ENCODE peak calls at places on chromosome 1, in six cellular contexts. S is H9, U is IMR-90, M is H1, N is mesenchymal stem cell, I is trophoblast cell. C is an unnamed sample. For H3K9me3, the result is how much of the 10 kb centered on the place peaks cover.

GRCh38 chr1:7893529-7894180 is 40.8 kb upstream of the UTS2 start:
- DNase-seq in M (no peak), I (no peak), N (no peak), U (peak), S (no peak), C (no peak)

GRCh38 chr1:205934788-205935187 is 8.5 kb downstream of the SLC26A9 start:
- DNase-seq in N (no peak), M (no peak), I (no peak), U (no peak), S (no peak), C (no peak)

GRCh38 chr1:18732686-18733085 is 102.0 kb downstream of the PAX7 start:
- DNase-seq in M (no peak), S (no peak), I (no peak), N (no peak), U (no peak), C (no peak)

GRCh38 chr1:209837671-209838070 is 9.9 kb downstream of the UTP25 start:
- DNase-seq in M (no peak), U (no peak), I (no peak), S (no peak), N (no peak), C (no peak)

GRCh38 chr1:112937070-112937469 is 18.9 kb downstream of the SLC16A1 start:
- DNase-seq in I (no peak), U (peak), S (no peak), M (no peak), N (no peak), C (no peak)

GRCh38 chr1:60833173-60833572 is 249.2 kb upstream of the NFIA start:
- DNase-seq in N (no peak), M (no peak), I (no peak), S (no peak), U (no peak), C (no peak)

GRCh38 chr1:27961646-27962221 is 2.0 kb downstream of the XKR8 start:
- DNase-seq in M (no peak), I (no peak), U (no peak), N (no peak), S (peak), C (no peak)

GRCh38 chr1:21626921-21627339 is 42.2 kb downstream of the RAP1GAP start:
- DNase-seq in N (no peak), S (no peak), I (peak), M (no peak), U (no peak), C (no peak)

GRCh38 chr1:224114787-224115175 is 870 bp downstream of the FBXO28 start:
- DNase-seq in I (peak), S (no peak), M (no peak), N (peak), U (no peak), C (no peak)

GRCh38 chr1:151905070-151905442 is 4.3 kb downstream of the THEM4 start:
- DNase-seq in M (no peak), S (no peak), U (no peak), I (no peak), N (no peak), C (no peak)

GRCh38 chr1:151455966-151456365 is 3.3 kb downstream of the POGZ start:
- DNase-seq in M (no peak), U (no peak), S (no peak), I (no peak), N (no peak), C (no peak)

GRCh38 chr1:78223417-78224215 is 177.8 kb downstream of the GIPC2 start:
- DNase-seq in U (peak), I (no peak), M (no peak), S (no peak), N (no peak), C (no peak)

DNA sequence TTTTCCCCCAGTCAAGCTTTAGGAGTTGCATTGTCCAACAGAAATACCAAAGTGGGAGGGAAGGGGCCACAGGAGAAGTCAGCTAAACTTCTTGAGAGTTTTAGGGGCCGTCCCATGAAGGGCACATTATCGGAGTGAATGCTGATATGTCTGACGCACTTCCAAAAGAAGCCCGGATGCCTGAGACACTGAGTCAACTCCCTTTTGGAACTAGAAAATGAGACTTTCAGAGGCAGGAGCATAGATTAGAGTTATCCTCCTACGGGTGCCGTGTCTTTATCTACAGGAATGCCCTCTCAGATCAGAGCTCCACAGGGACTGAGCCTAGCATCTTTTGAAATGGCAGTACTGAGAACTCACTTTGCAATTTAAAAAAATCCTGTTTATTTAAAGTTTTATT is 13.1 kb downstream of the ACTN2 start:
- DNase-seq in M (no peak), N (no peak), S (no peak), U (peak), I (peak), C (no peak)
- H3K9me3 ChIP-seq in M (under half), N (under half), S (under half), U (under half), I (under half), C (under half)

GRCh38 chr1:41285818-41286217 is 43.7 kb upstream of the SCMH1 start:
- DNase-seq in I (no peak), U (no peak), N (no peak), M (no peak), S (no peak), C (no peak)
- H2AFZ ChIP-seq in I (no peak), U (no peak), N (no peak), M (no peak), S (no peak), C (no peak)

GRCh38 chr1:226094451-226094850 is 31.9 kb downstream of the H3-3A start:
- DNase-seq in U (no peak), S (no peak), M (no peak), I (no peak), N (no peak), C (no peak)

GRCh38 chr1:226100436-226101347 is 38.2 kb downstream of the H3-3A start:
- DNase-seq in M (no peak), N (peak), S (no peak), U (peak), I (peak), C (no peak)

GRCh38 chr1:226098870-226099832 is 36.6 kb downstream of the H3-3A start:
- DNase-seq in I (no peak), M (no peak), N (no peak), S (no peak), U (no peak), C (no peak)

GRCh38 chr1:226095286-226095685 is 32.8 kb downstream of the H3-3A start:
- DNase-seq in S (no peak), N (no peak), M (no peak), I (no peak), U (no peak), C (no peak)

DNA sequence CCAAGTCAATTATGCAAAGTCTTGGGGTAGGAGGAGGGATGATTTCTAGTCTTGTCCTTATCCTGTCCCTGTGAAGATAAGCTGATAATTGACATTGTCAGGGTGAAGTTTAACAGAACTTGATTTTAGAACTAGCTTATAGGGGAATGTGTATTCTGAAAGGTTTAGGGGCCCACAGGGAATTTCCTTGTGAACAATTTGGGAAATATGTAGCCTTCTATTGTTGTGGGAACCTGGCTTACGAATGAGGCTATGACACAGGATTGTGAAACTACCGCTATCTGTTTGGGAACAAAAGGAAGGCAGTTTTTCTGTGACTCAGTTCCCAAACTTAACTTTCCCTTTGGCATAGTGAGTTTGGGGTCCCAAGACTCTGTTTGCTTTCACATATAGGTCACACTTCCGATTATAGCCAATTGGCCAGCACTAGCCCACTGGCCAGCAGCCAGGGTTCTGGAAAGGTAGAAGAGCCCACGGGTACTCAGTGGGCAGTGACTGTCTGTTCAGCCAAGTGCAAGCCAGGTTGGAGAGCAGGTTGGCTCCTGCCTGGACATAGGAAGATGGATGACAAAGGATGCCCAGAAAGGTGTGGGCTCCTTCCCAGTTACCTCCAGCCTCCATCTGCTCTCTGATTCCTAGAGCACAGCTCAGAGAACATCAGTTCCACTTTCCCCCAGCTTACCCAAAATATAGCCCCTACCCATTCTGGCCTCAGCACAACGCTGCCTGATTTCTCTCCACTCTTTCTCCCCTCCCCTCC is 35.5 kb downstream of the H3-3A start:
- DNase-seq in U (peak), N (no peak), M (no peak), S (no peak), I (peak), C (no peak)
- H2AK5ac ChIP-seq in U (no peak), N (no peak), M (peak), S (no peak), I (no peak), C (no peak)

DNA sequence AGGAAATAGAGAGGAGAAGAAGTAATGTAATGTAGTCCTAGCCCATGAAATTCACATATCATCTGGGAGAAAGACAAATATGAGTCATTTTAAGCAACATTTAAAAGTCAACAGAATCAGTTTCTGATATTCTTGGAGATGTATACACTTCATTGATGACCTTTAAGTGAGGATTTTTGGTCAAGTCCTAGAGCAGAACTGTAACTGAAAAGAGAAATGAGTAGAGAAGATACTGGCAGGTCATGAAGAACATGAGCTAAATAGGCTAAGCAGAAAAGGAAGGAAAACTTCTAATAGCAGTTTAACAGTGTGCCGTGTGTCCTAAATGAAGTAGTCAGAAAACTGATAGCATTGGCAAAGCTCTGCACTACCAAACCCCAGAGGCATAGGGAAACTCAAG is 4.6 kb downstream of the ZFP69B start:
- DNase-seq in U (no peak), M (no peak), S (no peak), N (no peak), I (no peak), C (no peak)
- H3K9me3 ChIP-seq in U (under half), M (under half), S (under half), N (half or more), I (under half), C (under half)

GRCh38 chr1:226223157-226223785 is at the start of gene MIXL1:
- DNase-seq in M (peak), I (peak), S (peak), U (no peak), N (peak), C (no peak)
- H2AFZ ChIP-seq in M (peak), I (peak), S (no peak), U (peak), N (peak), C (peak)

DNA sequence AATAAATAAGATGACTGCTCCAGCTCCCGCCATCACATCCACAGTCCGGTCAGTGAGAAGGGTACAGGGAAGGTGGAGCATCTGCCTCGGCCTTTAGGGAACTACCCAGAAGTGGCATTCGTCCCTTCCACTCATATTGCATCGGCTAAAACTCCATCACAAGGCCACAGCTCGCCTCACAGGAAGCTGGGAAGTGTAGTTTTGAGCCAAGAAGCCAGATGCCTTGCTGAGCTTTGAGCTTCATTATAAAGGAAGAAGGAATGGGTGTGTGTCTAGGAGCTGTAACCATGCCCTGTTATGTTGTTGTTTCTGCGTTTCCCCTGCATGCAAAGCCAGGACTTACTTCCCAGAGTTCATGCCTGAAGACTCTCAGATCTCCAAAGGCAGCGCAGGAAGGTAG is 61.1 kb downstream of the OPTC start:
- DNase-seq in U (no peak), M (no peak), I (peak), S (no peak), N (no peak), C (no peak)
- H2AK5ac ChIP-seq in U (peak), M (peak), I (no peak), S (no peak), N (no peak), C (no peak)

GRCh38 chr1:20093303-20093702 is 23.3 kb downstream of the PLA2G5 start:
- DNase-seq in I (no peak), N (no peak), M (no peak), S (no peak), U (no peak), C (no peak)
- H3K9me3 ChIP-seq in I (under half), N (under half), M (under half), S (under half), U (under half), C (under half)

DNA sequence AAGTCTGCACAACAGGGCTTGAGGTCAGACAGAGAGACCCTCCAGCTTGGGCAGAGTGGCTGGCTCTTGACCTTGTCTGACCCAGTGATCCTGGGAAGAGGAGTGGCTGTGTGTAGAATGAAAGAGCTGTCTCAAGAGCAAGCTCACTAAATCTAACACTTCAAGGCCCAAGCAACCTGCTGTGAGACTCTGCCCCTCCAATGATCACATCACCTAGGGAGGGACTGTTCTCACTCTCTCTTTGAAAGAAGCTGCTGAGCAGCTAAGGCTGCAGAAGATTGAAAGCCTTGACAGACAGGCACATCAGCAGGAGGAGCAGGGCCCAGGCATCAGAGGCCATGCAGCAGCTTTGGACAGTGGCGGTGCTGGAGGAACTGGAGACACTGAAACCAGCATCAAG is 61.4 kb downstream of the SYT2 start:
- DNase-seq in M (no peak), N (no peak), I (no peak), U (no peak), S (no peak), C (no peak)
- H2AFZ ChIP-seq in M (no peak), N (no peak), I (no peak), U (no peak), S (no peak), C (no peak)

GRCh38 chr1:16094453-16095158 is 21.2 kb upstream of the FAM131C start:
- DNase-seq in U (no peak), N (no peak), I (peak), S (no peak), M (no peak), C (no peak)
- H2AK5ac ChIP-seq in U (no peak), N (no peak), I (peak), S (no peak), M (no peak), C (no peak)

GRCh38 chr1:247111636-247112478 is 7.7 kb upstream of the ZNF669 start:
- DNase-seq in I (peak), S (peak), M (peak), N (peak), U (peak), C (peak)

GRCh38 chr1:247112479-247112781 is 8.3 kb upstream of the ZNF669 start:
- DNase-seq in I (no peak), S (no peak), M (no peak), U (no peak), N (no peak), C (no peak)

GRCh38 chr1:247113094-247113497 is 8.9 kb upstream of the ZNF669 start:
- DNase-seq in U (no peak), I (no peak), M (no peak), N (no peak), S (no peak), C (no peak)

GRCh38 chr1:247111259-247111635 is 7.1 kb upstream of the ZNF669 start:
- DNase-seq in U (no peak), M (peak), I (no peak), S (peak), N (no peak), C (no peak)

GRCh38 chr1:247110627-247111258 is 6.6 kb upstream of the ZNF669 start:
- DNase-seq in M (no peak), I (no peak), S (peak), U (peak), N (peak), C (peak)
- H3K9me3 ChIP-seq in M (under half), I (under half), S (under half), U (under half), N (under half), C (under half)